ENCODE peak calls at places on chromosomes 4 and X, in five cellular contexts. E, R, X, I and S are unnamed samples.

GRCh38 chrX:11381464-11381863 is 88.3 kb downstream of the AMELX start:
- DNase-seq in X (peak), E (no peak), R (no peak), I (peak), S (peak)

GRCh38 chr4:185359767-185360446 is 35.8 kb downstream of the LRP2BP start:
- DNase-seq in I (peak), E (no peak), R (no peak), X (peak), S (peak)

GRCh38 chr4:152468408-152468807 is 67.5 kb downstream of the FBXW7 start:
- DNase-seq in R (no peak), X (no peak), I (no peak), E (no peak), S (no peak)

GRCh38 chrX:10109695-10110094 is 47.1 kb upstream of the CLCN4 start:
- DNase-seq in R (no peak), I (no peak), X (no peak), E (no peak), S (no peak)

GRCh38 chr4:128468485-128468989 is 180.9 kb upstream of the PGRMC2 start:
- DNase-seq in X (peak), R (no peak), I (peak), E (no peak), S (peak)

GRCh38 chrX:115559672-115560071 is 1.3 kb upstream of the PLS3 start:
- DNase-seq in E (no peak), R (no peak), X (no peak), I (no peak), S (no peak)

GRCh38 chr4:22356996-22357596 is 158.8 kb downstream of the ADGRA3 start:
- DNase-seq in X (peak), I (peak), E (no peak), R (peak), S (peak)

GRCh38 chr4:69133993-69134392 is 37.7 kb downstream of the UGT2B7 start:
- DNase-seq in R (no peak), X (no peak), E (no peak), I (no peak), S (no peak)

GRCh38 chrX:120839506-120839905 is 36.2 kb downstream of the CT47B1 start:
- DNase-seq in E (no peak), I (peak), R (no peak), X (peak), S (peak)

GRCh38 chr4:140038031-140038533 is 115.9 kb downstream of the MAML3 start:
- DNase-seq in E (no peak), I (peak), R (no peak), X (peak), S (no peak)

GRCh38 chrX:131288738-131289511 is at the start of gene IGSF1:
- DNase-seq in E (peak), R (no peak), X (no peak), I (peak), S (peak)

GRCh38 chr4:48129307-48130014 is 4.6 kb downstream of the TXK start:
- DNase-seq in I (no peak), X (no peak), E (no peak), R (peak), S (no peak)

GRCh38 chr4:1604706-1605205 is 79.4 kb downstream of the FAM53A start:
- DNase-seq in E (no peak), X (no peak), R (no peak), I (no peak), S (no peak)

GRCh38 chr4:86934772-86935498 is at the start of gene AFF1:
- DNase-seq in I (peak), E (peak), R (peak), X (peak), S (peak)

GRCh38 chr4:163263601-163264000 is 68.8 kb downstream of the NPY1R start:
- DNase-seq in I (no peak), R (no peak), E (no peak), X (no peak), S (no peak)

GRCh38 chr4:103198111-103198765 is at the start of gene CENPE:
- DNase-seq in I (peak), X (peak), R (peak), E (peak), S (peak)

GRCh38 chr4:124529131-124529530 is 183.4 kb downstream of the ANKRD50 start:
- DNase-seq in I (no peak), R (no peak), X (peak), E (no peak), S (peak)

GRCh38 chr4:37760840-37761239 is 65.6 kb upstream of the PGM2 start:
- DNase-seq in R (peak), E (no peak), I (no peak), X (no peak), S (peak)

GRCh38 chr4:30832652-30833051 is 112.5 kb downstream of the PCDH7 start:
- DNase-seq in I (no peak), E (no peak), X (no peak), R (no peak), S (no peak)

GRCh38 chr4:70511365-70511764 is 7.0 kb upstream of the AMTN start:
- DNase-seq in R (no peak), E (no peak), X (no peak), I (no peak), S (no peak)

GRCh38 chr4:38411092-38411491 is 252.9 kb upstream of the KLF3 start:
- DNase-seq in I (peak), E (no peak), X (no peak), R (no peak), S (no peak)

GRCh38 chr4:11720292-11720691 is 291.6 kb upstream of the HS3ST1 start:
- DNase-seq in R (no peak), E (no peak), I (peak), X (peak), S (peak)

GRCh38 chrX:31209005-31209612 is 137.3 kb upstream of the FTHL17 start:
- DNase-seq in X (peak), R (no peak), I (no peak), E (no peak), S (peak)

GRCh38 chr4:4384837-4385236 is 2.1 kb upstream of the NSG1 start:
- DNase-seq in E (no peak), I (peak), X (no peak), R (no peak), S (peak)

GRCh38 chr4:15144249-15144966 is 142.1 kb downstream of the CPEB2 start:
- DNase-seq in R (no peak), I (no peak), X (peak), E (no peak), S (no peak)

GRCh38 chr4:157854819-157855218 is 318.0 kb downstream of the GASK1B start:
- DNase-seq in I (no peak), E (no peak), X (no peak), R (no peak), S (no peak)

GRCh38 chr4:123616970-123617392 is 220.4 kb downstream of the SPRY1 start:
- DNase-seq in I (no peak), E (no peak), X (no peak), R (peak), S (peak)

GRCh38 chr4:185039508-185040273 is 21.4 kb downstream of the HELT start:
- DNase-seq in I (peak), R (peak), X (peak), E (no peak), S (peak)

GRCh38 chrX:115898382-115899001 is 272.1 kb upstream of the AGTR2 start:
- DNase-seq in E (no peak), I (peak), X (no peak), R (no peak), S (peak)

GRCh38 chr4:185567828-185568442 is 32.6 kb upstream of the PDLIM3 start:
- DNase-seq in X (peak), E (no peak), R (no peak), I (peak), S (no peak)

GRCh38 chr4:17024430-17024829 is 126.0 kb upstream of the LDB2 start:
- DNase-seq in R (no peak), E (no peak), X (peak), I (no peak), S (no peak)

GRCh38 chr4:40283413-40283812 is 51.7 kb upstream of the CHRNA9 start:
- DNase-seq in E (no peak), I (no peak), X (no peak), R (no peak), S (no peak)